ENCODE peak calls at places on chromosomes 1 and 21, in four cellular contexts. W is H1, B is GM12878, D is HepG2. N is an unnamed sample.

GRCh38 chr1:24769656-24770651 is 24.7 kb downstream of the CLIC4 start:
- DNase-seq in D (no peak), B (no peak), W (no peak), N (no peak)

GRCh38 chr1:200336901-200337391 is 72.9 kb downstream of the ZNF281 start:
- DNase-seq in W (no peak), D (no peak), B (no peak), N (no peak)

GRCh38 chr1:209527993-209528392 is 55.5 kb upstream of the CAMK1G start:
- DNase-seq in B (no peak), W (no peak), D (peak; percentile 6), N (no peak)

GRCh38 chr1:44405041-44405803 is at the start of gene RNF220:
- DNase-seq in W (no peak), B (no peak), D (peak; percentile 83), N (no peak)

GRCh38 chr1:55382699-55383377 is 167.7 kb upstream of the USP24 start:
- DNase-seq in W (no peak), D (no peak), B (no peak), N (no peak)

GRCh38 chr1:85275701-85276289 is 637 bp downstream of the BCL10 start:
- DNase-seq in W (no peak), D (no peak), B (no peak), N (no peak)

GRCh38 chr1:92768915-92769314 is 16.0 kb downstream of the EVI5 start:
- DNase-seq in D (no peak), B (no peak), W (no peak), N (no peak)

GRCh38 chr1:86380257-86380861 is 15.8 kb downstream of the ODF2L start:
- DNase-seq in W (no peak), B (peak; percentile 45), D (peak; percentile 55), N (peak; percentile 52)

GRCh38 chr1:98386675-98387440 is 274.7 kb upstream of the SNX7 start:
- DNase-seq in D (no peak), W (no peak), B (no peak), N (no peak)

GRCh38 chr1:236904874-236905741 is 99.1 kb downstream of the MT1HL1 start:
- DNase-seq in D (peak; percentile 91), W (no peak), B (no peak), N (no peak)

GRCh38 chr1:147897789-147898188 is 4.8 kb upstream of the GJA8 start:
- DNase-seq in W (no peak), D (no peak), B (no peak), N (no peak)

GRCh38 chr21:42041246-42041645 is 29.9 kb upstream of the UMODL1 start:
- DNase-seq in D (no peak), B (no peak), W (no peak), N (no peak)

GRCh38 chr21:42039470-42039901 is 29.3 kb upstream of the ZBTB21 start:
- DNase-seq in B (no peak), W (no peak), D (no peak), N (no peak)

GRCh38 chr21:42038826-42039425 is 28.8 kb upstream of the ZBTB21 start:
- DNase-seq in W (no peak), B (no peak), D (no peak), N (no peak)

GRCh38 chr21:42040411-42041180 is 30.4 kb upstream of the ZBTB21 start:
- DNase-seq in B (no peak), W (no peak), D (peak; percentile 67), N (no peak)

GRCh38 chr21:42039911-42040351 is 29.8 kb upstream of the ZBTB21 start:
- DNase-seq in W (no peak), D (no peak), B (no peak), N (no peak)
- H3K9ac ChIP-seq in W (no peak overlapping the region), D (no peak overlapping the region), B (no peak overlapping the region), N (peak overlapping the region; percentile 17)

GRCh38 chr1:3518256-3518655 is 63.8 kb downstream of the ARHGEF16 start:
- DNase-seq in W (no peak), B (no peak), D (no peak), N (no peak)
- TF ChIP-seq SUZ12 in W (no peak), B (no peak), D (no peak), N (no peak)

DNA sequence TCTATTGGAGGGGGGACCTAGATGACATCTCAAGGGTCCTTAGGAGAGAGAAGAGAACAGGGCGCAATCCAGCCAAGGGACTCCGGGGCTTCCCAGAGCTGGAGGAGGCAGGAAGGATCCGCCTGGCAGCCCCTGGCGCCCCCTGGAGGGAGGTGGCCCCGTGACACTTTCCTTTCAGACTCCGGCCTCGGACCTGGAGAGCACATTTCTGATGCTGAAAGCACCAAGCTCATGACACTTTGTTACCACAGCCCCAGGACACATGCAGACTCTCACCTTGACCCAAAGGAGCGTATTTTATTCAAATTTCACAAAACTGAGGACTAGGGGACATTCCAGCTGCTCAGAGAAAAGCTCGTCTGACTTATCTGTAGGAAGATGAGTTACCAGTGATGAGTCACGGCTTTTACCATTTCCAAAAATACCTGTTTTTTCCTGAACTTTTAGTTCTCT is 21.4 kb upstream of the POFUT2 start:
- DNase-seq in D (peak; percentile 69), W (peak; percentile 39), B (no peak), N (peak; percentile 75)
- H3K9ac ChIP-seq in D (peak overlapping the region; percentile 77), W (no peak overlapping the region), B (no peak overlapping the region), N (peak overlapping the region; percentile 52)

DNA sequence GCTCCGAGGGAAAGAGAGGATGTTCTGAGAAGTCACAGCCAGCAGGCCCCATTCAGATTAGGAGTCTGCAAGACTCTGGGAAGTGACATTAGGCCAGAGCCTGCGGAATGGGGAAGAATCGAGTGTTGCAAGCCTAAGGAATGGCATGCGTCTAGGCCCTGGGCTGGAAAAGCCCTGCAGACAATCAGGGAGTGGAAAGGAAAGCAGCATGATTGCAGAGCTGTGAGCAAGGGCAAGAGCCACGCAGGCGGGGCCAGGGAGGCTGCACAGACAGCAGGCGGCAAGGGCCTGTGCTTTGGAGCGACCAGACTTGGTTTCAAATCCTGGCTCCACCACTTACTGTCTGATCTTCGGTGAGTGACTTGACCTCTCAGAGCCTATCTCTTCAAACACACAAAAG is 118.2 kb downstream of the RRAGC start:
- DNase-seq in W (no peak), B (no peak), D (no peak), N (peak; percentile 71)
- TF ChIP-seq SUZ12 in W (no peak), B (no peak), D (no peak), N (no peak)

DNA sequence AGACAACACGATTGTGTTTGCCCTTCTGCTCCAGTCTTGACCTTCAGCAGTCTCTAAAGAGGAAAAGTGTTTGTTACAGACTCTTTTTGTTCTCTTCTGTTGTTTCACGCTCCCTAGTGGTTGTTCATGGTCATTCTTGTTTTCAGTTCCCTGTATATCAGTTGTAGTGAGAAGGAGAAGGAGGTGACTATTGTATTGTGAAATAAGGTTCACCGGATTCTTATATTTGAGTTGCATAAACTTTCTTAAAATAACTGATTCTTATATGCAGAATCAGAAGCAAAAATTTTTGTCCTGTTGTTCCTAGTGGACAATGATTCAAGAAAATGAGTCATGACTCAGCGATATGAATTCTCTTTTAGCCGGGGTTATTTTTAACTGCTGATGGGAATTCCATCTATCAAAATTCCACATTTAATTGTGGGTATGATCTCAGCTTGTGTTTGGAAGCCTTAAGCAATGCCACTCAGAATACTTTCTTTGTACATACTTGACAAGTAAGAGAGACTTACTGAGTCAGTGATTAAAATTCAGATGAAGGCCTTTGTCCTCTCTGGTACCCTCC is 152.2 kb downstream of the CLEC20A start:
- DNase-seq in D (peak; percentile 36), W (no peak), B (peak; percentile 1), N (peak; percentile 43)
- H3K9ac ChIP-seq in D (no peak overlapping the region), W (no peak overlapping the region), B (no peak overlapping the region), N (no peak overlapping the region)

GRCh38 chr1:87644500-87645245 is 316.0 kb downstream of the LMO4 start:
- DNase-seq in D (no peak), B (no peak), W (no peak), N (no peak)
- TF ChIP-seq SUZ12 in D (no peak), B (no peak), W (no peak), N (no peak)

DNA sequence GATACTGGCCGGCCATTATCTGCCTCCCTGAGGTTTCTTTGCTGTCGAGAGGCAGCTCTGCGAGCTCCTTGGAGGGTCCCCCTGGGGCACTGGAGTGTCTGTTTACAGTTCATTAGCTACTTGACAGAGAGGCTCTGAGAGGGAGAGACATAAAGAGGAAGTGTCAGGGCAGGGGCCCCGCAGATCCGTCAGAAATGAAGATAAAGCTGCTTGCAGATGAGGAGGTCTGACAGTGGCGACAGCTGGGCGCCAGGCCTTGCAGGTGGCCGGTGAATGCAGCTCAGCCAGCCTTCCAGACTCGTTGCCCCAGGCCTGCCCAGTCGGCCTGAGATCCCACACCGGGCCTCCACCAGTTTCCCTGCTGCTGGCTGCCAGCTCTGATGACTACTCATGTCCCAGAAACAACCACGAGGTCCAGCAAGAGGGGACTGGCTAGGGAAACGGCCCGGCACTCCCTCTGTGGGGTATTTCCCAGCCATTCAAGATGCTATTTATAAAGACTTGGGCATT is 84.7 kb downstream of the DISP3 start:
- DNase-seq in B (no peak), W (no peak), D (no peak), N (no peak)
- H3K9ac ChIP-seq in B (no peak overlapping the region), W (no peak overlapping the region), D (no peak overlapping the region), N (no peak overlapping the region)

N was measured in NT2/D1.